ENCODE peak calls at places on chromosomes 11 and 22, in nine cellular contexts. One of them, this sample, is unnamed.

GRCh38 chr22:25334091-25334490 is 114.7 kb downstream of the CRYBB2 start:
- DNase-seq in GM23338: peak; percentile 95
- DNase-seq in AG10803: peak; percentile 13
- DNase-seq in activated naive CD4-positive, alpha-beta T cell treated with anti-CD3 and anti-CD28 coated beads, Interleukin-2, amount 50 U/mL, for 16 hours: peak; percentile 32
- DNase-seq in GM13977: no peak
- DNase-seq in skeletal muscle cell: no peak
- DNase-seq in stimulated activated CD4-positive, alpha-beta T cell treated with anti-CD3 and anti-CD28 coated beads, Interleukin-12 subunit alpha, Interleukin-12 subunit beta, amount 100 ng/mL, for 48 hours: peak; percentile 35
- DNase-seq in T-helper 9 cell: peak; percentile 16
- DNase-seq in dorsolateral prefrontal cortex: no peak
- DNase-seq in this sample: no peak

GRCh38 chr22:46070215-46070721 is 80.1 kb upstream of the PPARA start:
- DNase-seq in T-helper 9 cell: no peak
- DNase-seq in activated naive CD4-positive, alpha-beta T cell treated with anti-CD3 and anti-CD28 coated beads, Interleukin-2, amount 50 U/mL, for 16 hours: no peak
- DNase-seq in dorsolateral prefrontal cortex: peak; percentile 51
- DNase-seq in stimulated activated CD4-positive, alpha-beta T cell treated with anti-CD3 and anti-CD28 coated beads, Interleukin-12 subunit alpha, Interleukin-12 subunit beta, amount 100 ng/mL, for 48 hours: no peak
- DNase-seq in GM13977: no peak
- DNase-seq in skeletal muscle cell: no peak
- DNase-seq in AG10803: peak; percentile 75
- DNase-seq in GM23338: peak; percentile 69
- DNase-seq in this sample: no peak

GRCh38 chr22:48639896-48640732 is 1187.6 kb downstream of the BRD1 start:
- DNase-seq in T-helper 9 cell: no peak
- DNase-seq in skeletal muscle cell: no peak
- DNase-seq in AG10803: no peak
- DNase-seq in GM23338: no peak
- DNase-seq in GM13977: no peak
- DNase-seq in dorsolateral prefrontal cortex: no peak
- DNase-seq in activated naive CD4-positive, alpha-beta T cell treated with anti-CD3 and anti-CD28 coated beads, Interleukin-2, amount 50 U/mL, for 16 hours: no peak
- DNase-seq in stimulated activated CD4-positive, alpha-beta T cell treated with anti-CD3 and anti-CD28 coated beads, Interleukin-12 subunit alpha, Interleukin-12 subunit beta, amount 100 ng/mL, for 48 hours: no peak
- DNase-seq in this sample: no peak

GRCh38 chr11:12968101-12968500 is 41.0 kb upstream of the RASSF10 start:
- DNase-seq in activated naive CD4-positive, alpha-beta T cell treated with anti-CD3 and anti-CD28 coated beads, Interleukin-2, amount 50 U/mL, for 16 hours: no peak
- DNase-seq in dorsolateral prefrontal cortex: no peak
- DNase-seq in stimulated activated CD4-positive, alpha-beta T cell treated with anti-CD3 and anti-CD28 coated beads, Interleukin-12 subunit alpha, Interleukin-12 subunit beta, amount 100 ng/mL, for 48 hours: no peak
- DNase-seq in GM23338: no peak
- DNase-seq in skeletal muscle cell: no peak
- DNase-seq in T-helper 9 cell: no peak
- DNase-seq in GM13977: no peak
- DNase-seq in AG10803: no peak
- DNase-seq in this sample: no peak

GRCh38 chr11:130414107-130415088 is 14.0 kb downstream of the ADAMTS8 start:
- DNase-seq in GM13977: no peak
- DNase-seq in GM23338: no peak
- DNase-seq in activated naive CD4-positive, alpha-beta T cell treated with anti-CD3 and anti-CD28 coated beads, Interleukin-2, amount 50 U/mL, for 16 hours: no peak
- DNase-seq in dorsolateral prefrontal cortex: no peak
- DNase-seq in T-helper 9 cell: no peak
- DNase-seq in AG10803: no peak
- DNase-seq in stimulated activated CD4-positive, alpha-beta T cell treated with anti-CD3 and anti-CD28 coated beads, Interleukin-12 subunit alpha, Interleukin-12 subunit beta, amount 100 ng/mL, for 48 hours: no peak
- DNase-seq in skeletal muscle cell: no peak
- DNase-seq in this sample: no peak

GRCh38 chr22:41356430-41357028 is 25.2 kb upstream of the TEF start:
- DNase-seq in skeletal muscle cell: no peak
- DNase-seq in activated naive CD4-positive, alpha-beta T cell treated with anti-CD3 and anti-CD28 coated beads, Interleukin-2, amount 50 U/mL, for 16 hours: no peak
- DNase-seq in stimulated activated CD4-positive, alpha-beta T cell treated with anti-CD3 and anti-CD28 coated beads, Interleukin-12 subunit alpha, Interleukin-12 subunit beta, amount 100 ng/mL, for 48 hours: no peak
- DNase-seq in GM13977: no peak
- DNase-seq in T-helper 9 cell: no peak
- DNase-seq in AG10803: no peak
- DNase-seq in dorsolateral prefrontal cortex: no peak
- DNase-seq in GM23338: no peak
- DNase-seq in this sample: no peak

GRCh38 chr11:123072279-123072678 is 10.3 kb upstream of the HSPA8 start:
- DNase-seq in dorsolateral prefrontal cortex: no peak
- DNase-seq in stimulated activated CD4-positive, alpha-beta T cell treated with anti-CD3 and anti-CD28 coated beads, Interleukin-12 subunit alpha, Interleukin-12 subunit beta, amount 100 ng/mL, for 48 hours: no peak
- DNase-seq in GM13977: no peak
- DNase-seq in GM23338: no peak
- DNase-seq in activated naive CD4-positive, alpha-beta T cell treated with anti-CD3 and anti-CD28 coated beads, Interleukin-2, amount 50 U/mL, for 16 hours: no peak
- DNase-seq in skeletal muscle cell: no peak
- DNase-seq in AG10803: no peak
- DNase-seq in T-helper 9 cell: no peak
- DNase-seq in this sample: no peak

GRCh38 chr11:14578551-14578956 is 58.4 kb upstream of the PSMA1 start:
- DNase-seq in GM23338: no peak
- DNase-seq in activated naive CD4-positive, alpha-beta T cell treated with anti-CD3 and anti-CD28 coated beads, Interleukin-2, amount 50 U/mL, for 16 hours: peak; percentile 22
- DNase-seq in skeletal muscle cell: peak; percentile 33
- DNase-seq in stimulated activated CD4-positive, alpha-beta T cell treated with anti-CD3 and anti-CD28 coated beads, Interleukin-12 subunit alpha, Interleukin-12 subunit beta, amount 100 ng/mL, for 48 hours: peak; percentile 10
- DNase-seq in GM13977: no peak
- DNase-seq in T-helper 9 cell: peak; percentile 41
- DNase-seq in dorsolateral prefrontal cortex: no peak
- DNase-seq in AG10803: peak; percentile 15
- DNase-seq in this sample: no peak

GRCh38 chr11:79087238-79087956 is 353.4 kb downstream of the TENM4 start:
- DNase-seq in GM13977: no peak
- DNase-seq in T-helper 9 cell: no peak
- DNase-seq in stimulated activated CD4-positive, alpha-beta T cell treated with anti-CD3 and anti-CD28 coated beads, Interleukin-12 subunit alpha, Interleukin-12 subunit beta, amount 100 ng/mL, for 48 hours: no peak
- DNase-seq in GM23338: peak; percentile 78
- DNase-seq in AG10803: peak; percentile 85
- DNase-seq in skeletal muscle cell: peak; percentile 52
- DNase-seq in activated naive CD4-positive, alpha-beta T cell treated with anti-CD3 and anti-CD28 coated beads, Interleukin-2, amount 50 U/mL, for 16 hours: no peak
- DNase-seq in dorsolateral prefrontal cortex: no peak
- DNase-seq in this sample: peak; percentile 85

GRCh38 chr11:70203749-70204465 is 811 bp downstream of the FADD start:
- DNase-seq in GM13977: peak; percentile 79
- DNase-seq in dorsolateral prefrontal cortex: no peak
- DNase-seq in GM23338: peak; percentile 50
- DNase-seq in stimulated activated CD4-positive, alpha-beta T cell treated with anti-CD3 and anti-CD28 coated beads, Interleukin-12 subunit alpha, Interleukin-12 subunit beta, amount 100 ng/mL, for 48 hours: peak; percentile 82
- DNase-seq in skeletal muscle cell: peak; percentile 48
- DNase-seq in activated naive CD4-positive, alpha-beta T cell treated with anti-CD3 and anti-CD28 coated beads, Interleukin-2, amount 50 U/mL, for 16 hours: peak; percentile 90
- DNase-seq in AG10803: peak; percentile 77
- DNase-seq in T-helper 9 cell: peak; percentile 89
- DNase-seq in this sample: peak; percentile 54

GRCh38 chr11:119056397-119056999 is 507 bp downstream of the HYOU1 start:
- DNase-seq in T-helper 9 cell: peak; percentile 42
- DNase-seq in dorsolateral prefrontal cortex: peak; percentile 51
- DNase-seq in GM13977: peak; percentile 55
- DNase-seq in AG10803: peak; percentile 5
- DNase-seq in GM23338: peak; percentile 80
- DNase-seq in activated naive CD4-positive, alpha-beta T cell treated with anti-CD3 and anti-CD28 coated beads, Interleukin-2, amount 50 U/mL, for 16 hours: peak; percentile 50
- DNase-seq in skeletal muscle cell: no peak
- DNase-seq in stimulated activated CD4-positive, alpha-beta T cell treated with anti-CD3 and anti-CD28 coated beads, Interleukin-12 subunit alpha, Interleukin-12 subunit beta, amount 100 ng/mL, for 48 hours: no peak
- DNase-seq in this sample: no peak